ENCODE peak calls at places on chromosomes 13 and 19, in four cellular contexts. G is brain microvascular endothelial cell; W is right lobe of liver; C is naive thymus-derived CD4-positive, alpha-beta T cell. H is an unnamed sample.

GRCh38 chr19:48997972-48998371 is 4.3 kb downstream of the RUVBL2 start:
- DNase-seq in G (peak; percentile 66), W (no peak), C (peak; percentile 55), H (no peak)

GRCh38 chr13:100662470-100663211 is 12.0 kb downstream of the TMTC4 start:
- DNase-seq in G (no peak), W (no peak), C (no peak), H (no peak)

GRCh38 chr19:43774103-43774939 is 6.5 kb downstream of the KCNN4 start:
- DNase-seq in G (peak; percentile 61), W (peak; percentile 67), C (no peak), H (no peak)

GRCh38 chr19:45152504-45153338 is 8.1 kb downstream of the NKPD1 start:
- DNase-seq in G (no peak), W (no peak), C (peak; percentile 48), H (no peak)

GRCh38 chr13:38814331-38814730 is 127.5 kb downstream of the FREM2 start:
- DNase-seq in G (no peak), W (no peak), C (no peak), H (no peak)

GRCh38 chr19:21474671-21475181 is 30.7 kb upstream of the ZNF429 start:
- DNase-seq in G (peak; percentile 32), W (peak; percentile 74), C (peak; percentile 55), H (peak; percentile 92)

GRCh38 chr19:31332096-31332495 is 17.1 kb downstream of the TSHZ3 start:
- DNase-seq in G (no peak), W (no peak), C (no peak), H (no peak)

GRCh38 chr13:61765181-61765742 is 349.6 kb upstream of the PCDH20 start:
- DNase-seq in G (no peak), W (no peak), C (no peak), H (peak; percentile 68)

GRCh38 chr13:113849981-113850721 is 13.7 kb downstream of the GAS6 start:
- DNase-seq in G (no peak), W (no peak), C (no peak), H (no peak)

GRCh38 chr13:74080762-74081161 is 53.4 kb downstream of the KLF12 start:
- DNase-seq in G (no peak), W (no peak), C (no peak), H (no peak)

GRCh38 chr19:3238066-3238561 is 13.7 kb downstream of the CELF5 start:
- DNase-seq in G (no peak), W (no peak), C (no peak), H (no peak)

DNA sequence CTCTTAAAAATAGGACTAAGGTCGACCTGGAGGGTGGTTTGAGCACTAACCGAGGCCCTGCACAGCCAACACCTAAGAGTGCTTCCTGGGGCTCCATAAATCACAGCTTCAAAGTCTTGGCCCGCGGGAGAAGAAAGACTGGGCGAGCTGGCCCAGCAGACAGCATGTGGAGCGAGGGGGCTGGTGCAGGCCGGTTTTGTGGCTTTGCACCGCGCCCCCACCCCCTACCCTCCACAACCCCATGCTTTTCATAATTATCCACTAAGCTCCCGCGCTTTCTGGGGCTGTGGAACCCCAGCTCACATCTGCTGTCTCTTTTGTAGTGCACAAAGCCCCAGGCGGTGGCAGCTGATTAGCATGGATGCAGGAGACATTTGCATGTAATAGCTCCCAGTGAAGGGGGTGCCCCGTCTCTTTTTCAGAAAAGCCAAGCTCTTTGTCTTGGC is 17.1 kb downstream of the CARM1 start:
- DNase-seq in G (no peak), W (no peak), C (no peak), H (no peak)
- H3K27ac ChIP-seq in G (no peak overlapping the region), W (no peak overlapping the region), C (no peak overlapping the region), H (no peak overlapping the region)

GRCh38 chr19:41937525-41937924 is 9.3 kb upstream of the ERFL start:
- DNase-seq in G (no peak), W (no peak), C (no peak), H (no peak)
- H3K4me3 ChIP-seq in G (no peak overlapping the region), W (no peak overlapping the region), C (no peak overlapping the region), H (no peak overlapping the region)

DNA sequence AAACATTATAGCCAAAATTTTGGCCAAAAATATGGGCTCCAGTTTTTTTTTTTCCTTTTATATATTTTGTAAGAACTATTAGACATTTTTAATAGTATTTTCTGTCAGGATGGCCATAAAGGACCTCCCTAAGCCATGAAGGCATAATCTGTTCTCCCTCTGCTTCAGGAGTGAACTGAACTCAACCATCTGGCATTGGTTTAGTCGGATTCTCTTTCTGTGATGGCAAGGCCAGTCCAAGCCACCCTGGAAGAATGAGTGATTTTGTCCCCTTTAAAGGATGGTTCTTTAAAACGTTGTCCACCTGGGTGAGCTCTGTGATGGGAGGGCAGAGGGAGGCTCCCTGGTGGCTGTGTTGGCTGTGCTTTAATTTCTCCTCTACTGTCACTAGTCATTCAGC is 4.2 kb downstream of the TNFRSF19 start:
- DNase-seq in G (no peak), W (no peak), C (no peak), H (no peak)
- H3K27me3 ChIP-seq in G (no peaks in the 10 kb centered on the region), W (peaks cover 2% of the 10 kb centered on the region), C (peaks cover 2% of the 10 kb centered on the region), H (no peaks in the 10 kb centered on the region)

DNA sequence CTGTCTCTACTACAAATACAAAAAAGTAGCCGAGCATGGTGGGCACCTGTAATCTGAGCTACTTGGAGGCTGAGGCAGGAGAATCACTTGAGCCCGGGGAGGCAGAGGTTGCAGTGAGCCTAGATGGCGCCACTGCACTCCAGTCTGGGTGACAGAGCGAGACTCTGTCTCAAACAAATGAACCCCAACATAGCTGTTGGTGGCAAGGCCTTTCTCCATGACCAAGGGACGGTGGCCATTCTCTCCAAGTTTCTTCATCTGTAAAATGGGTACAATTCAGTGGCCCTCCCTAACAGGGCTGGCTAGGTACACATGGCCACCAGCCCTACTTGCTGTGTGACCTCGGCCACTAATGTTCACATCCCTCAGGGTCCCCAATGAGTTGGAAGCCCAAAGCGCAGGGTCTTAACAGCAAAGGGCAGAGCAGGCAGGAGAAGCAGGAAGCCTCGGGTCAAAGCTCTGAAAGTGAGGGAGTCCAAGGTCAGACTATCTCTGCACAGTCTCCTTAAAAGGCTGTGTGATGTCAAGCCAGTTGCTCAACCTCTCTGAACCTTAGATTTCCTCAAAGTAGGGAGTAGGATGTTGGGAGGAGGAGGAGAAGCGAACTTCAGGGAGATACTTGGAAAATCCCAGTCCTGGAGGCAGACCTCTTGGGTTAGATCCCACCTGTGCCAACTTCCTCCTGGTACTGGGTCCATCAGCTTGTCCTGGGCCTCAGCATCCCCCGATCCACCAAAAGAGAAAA is 2.7 kb downstream of the JUND start:
- DNase-seq in G (peak; percentile 25), W (no peak), C (peak; percentile 55), H (no peak)
- H3K27ac ChIP-seq in G (peak overlapping the region; percentile 90), W (peak overlapping the region; percentile 100), C (peak overlapping the region; percentile 100), H (peak overlapping the region; percentile 13)

GRCh38 chr13:45850020-45850613 is 1.4 kb downstream of the SIAH3 start:
- DNase-seq in G (no peak), W (no peak), C (no peak), H (no peak)
- H3K4me3 ChIP-seq in G (no peak overlapping the region), W (no peak overlapping the region), C (peak overlapping the region; percentile 57), H (no peak overlapping the region)

DNA sequence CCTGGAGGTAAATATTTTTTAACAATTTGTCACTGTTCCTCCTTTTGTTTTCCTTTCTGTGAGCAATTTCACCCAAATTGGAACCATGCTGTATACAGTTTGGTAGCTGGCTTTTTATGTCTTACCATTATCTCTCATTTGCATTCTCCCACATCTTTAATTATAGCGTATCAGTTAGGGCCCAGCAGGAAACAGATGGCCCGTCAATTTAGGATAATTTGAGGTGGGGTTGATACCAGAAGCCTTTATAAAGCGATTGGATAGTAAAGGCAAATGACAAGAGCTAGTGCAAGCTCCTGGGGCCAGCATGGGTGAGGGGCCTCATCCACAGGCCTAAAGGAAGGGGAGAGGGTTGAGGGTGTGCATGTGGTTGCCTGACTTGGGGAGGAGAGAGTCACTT is 3.8 kb upstream of the IFNL4 start:
- DNase-seq in G (no peak), W (no peak), C (no peak), H (no peak)
- H3K27me3 ChIP-seq in G (peaks cover 39% of the 10 kb centered on the region), W (peaks cover 8% of the 10 kb centered on the region), C (no peaks in the 10 kb centered on the region), H (no peaks in the 10 kb centered on the region)

H was measured in aorta.